ENCODE peak calls at places on chromosomes 3 and 15, in eight cellular contexts. One of them, this sample, is unnamed.

GRCh38 chr3:186099178-186099577 is 9.7 kb downstream of the ETV5 start:
- DNase-seq in ELR: peak
- DNase-seq in WTC11: no peak
- DNase-seq in activated CD4-positive, alpha-beta T cell treated with anti-CD3 and anti-CD28 coated beads, Interleukin-2, amount 10 ng/mL, durations not matched to agents 7 days and 5 days: no peak
- DNase-seq in EH: peak
- DNase-seq in activated effector memory CD4-positive, alpha-beta T cell treated with Interleukin-2 at 50 U/mL for 16 hours: no peak
- DNase-seq in effector memory CD8-positive, alpha-beta T cell: no peak
- DNase-seq in NCI-H774: no peak
- DNase-seq in this sample: peak

GRCh38 chr3:130316164-130316563 is 29.3 kb upstream of the COL6A5 start:
- DNase-seq in ELR: no peak
- DNase-seq in WTC11: no peak
- DNase-seq in activated CD4-positive, alpha-beta T cell treated with anti-CD3 and anti-CD28 coated beads, Interleukin-2, amount 10 ng/mL, durations not matched to agents 7 days and 5 days: no peak
- DNase-seq in EH: peak
- DNase-seq in activated effector memory CD4-positive, alpha-beta T cell treated with Interleukin-2 at 50 U/mL for 16 hours: no peak
- DNase-seq in effector memory CD8-positive, alpha-beta T cell: no peak
- DNase-seq in NCI-H774: no peak
- DNase-seq in this sample: no peak

GRCh38 chr3:112730210-112730609 is 89.3 kb upstream of the CCDC80 start:
- DNase-seq in ELR: peak
- DNase-seq in WTC11: no peak
- DNase-seq in activated CD4-positive, alpha-beta T cell treated with anti-CD3 and anti-CD28 coated beads, Interleukin-2, amount 10 ng/mL, durations not matched to agents 7 days and 5 days: no peak
- DNase-seq in EH: no peak
- DNase-seq in activated effector memory CD4-positive, alpha-beta T cell treated with Interleukin-2 at 50 U/mL for 16 hours: no peak
- DNase-seq in effector memory CD8-positive, alpha-beta T cell: no peak
- DNase-seq in NCI-H774: no peak
- DNase-seq in this sample: no peak

GRCh38 chr3:115146032-115146417 is 1.1 kb downstream of the ZBTB20 start:
- DNase-seq in ELR: peak
- DNase-seq in WTC11: no peak
- DNase-seq in activated CD4-positive, alpha-beta T cell treated with anti-CD3 and anti-CD28 coated beads, Interleukin-2, amount 10 ng/mL, durations not matched to agents 7 days and 5 days: peak
- DNase-seq in EH: peak
- DNase-seq in activated effector memory CD4-positive, alpha-beta T cell treated with Interleukin-2 at 50 U/mL for 16 hours: peak
- DNase-seq in effector memory CD8-positive, alpha-beta T cell: peak
- DNase-seq in NCI-H774: peak
- DNase-seq in this sample: no peak

GRCh38 chr3:186452517-186452916 is 90.5 kb upstream of the DGKG start:
- DNase-seq in ELR: peak
- DNase-seq in WTC11: no peak
- DNase-seq in activated CD4-positive, alpha-beta T cell treated with anti-CD3 and anti-CD28 coated beads, Interleukin-2, amount 10 ng/mL, durations not matched to agents 7 days and 5 days: no peak
- DNase-seq in EH: peak
- DNase-seq in activated effector memory CD4-positive, alpha-beta T cell treated with Interleukin-2 at 50 U/mL for 16 hours: no peak
- DNase-seq in effector memory CD8-positive, alpha-beta T cell: no peak
- DNase-seq in NCI-H774: no peak
- DNase-seq in this sample: no peak

GRCh38 chr3:151443583-151443982 is 17.3 kb downstream of the IGSF10 start:
- DNase-seq in ELR: peak
- DNase-seq in WTC11: peak
- DNase-seq in activated CD4-positive, alpha-beta T cell treated with anti-CD3 and anti-CD28 coated beads, Interleukin-2, amount 10 ng/mL, durations not matched to agents 7 days and 5 days: no peak
- DNase-seq in EH: peak
- DNase-seq in activated effector memory CD4-positive, alpha-beta T cell treated with Interleukin-2 at 50 U/mL for 16 hours: no peak
- DNase-seq in effector memory CD8-positive, alpha-beta T cell: no peak
- DNase-seq in NCI-H774: no peak
- DNase-seq in this sample: no peak

GRCh38 chr3:141059816-141060215 is 8.7 kb downstream of the SPSB4 start:
- DNase-seq in ELR: no peak
- DNase-seq in WTC11: no peak
- DNase-seq in activated CD4-positive, alpha-beta T cell treated with anti-CD3 and anti-CD28 coated beads, Interleukin-2, amount 10 ng/mL, durations not matched to agents 7 days and 5 days: no peak
- DNase-seq in EH: no peak
- DNase-seq in activated effector memory CD4-positive, alpha-beta T cell treated with Interleukin-2 at 50 U/mL for 16 hours: no peak
- DNase-seq in effector memory CD8-positive, alpha-beta T cell: no peak
- DNase-seq in NCI-H774: no peak
- DNase-seq in this sample: no peak

GRCh38 chr15:101828774-101829173 is 16.8 kb downstream of the OR4F15 start:
- DNase-seq in ELR: no peak
- DNase-seq in WTC11: no peak
- DNase-seq in activated CD4-positive, alpha-beta T cell treated with anti-CD3 and anti-CD28 coated beads, Interleukin-2, amount 10 ng/mL, durations not matched to agents 7 days and 5 days: no peak
- DNase-seq in EH: no peak
- DNase-seq in activated effector memory CD4-positive, alpha-beta T cell treated with Interleukin-2 at 50 U/mL for 16 hours: no peak
- DNase-seq in effector memory CD8-positive, alpha-beta T cell: no peak
- DNase-seq in NCI-H774: no peak
- DNase-seq in this sample: no peak

GRCh38 chr15:74213858-74214284 is 11.3 kb upstream of the STRA6 start:
- DNase-seq in ELR: no peak
- DNase-seq in WTC11: peak
- DNase-seq in activated CD4-positive, alpha-beta T cell treated with anti-CD3 and anti-CD28 coated beads, Interleukin-2, amount 10 ng/mL, durations not matched to agents 7 days and 5 days: no peak
- DNase-seq in EH: no peak
- DNase-seq in activated effector memory CD4-positive, alpha-beta T cell treated with Interleukin-2 at 50 U/mL for 16 hours: no peak
- DNase-seq in effector memory CD8-positive, alpha-beta T cell: no peak
- DNase-seq in NCI-H774: no peak
- DNase-seq in this sample: no peak

GRCh38 chr15:52095597-52096262 is 16.8 kb downstream of the BCL2L10 start:
- DNase-seq in ELR: peak
- DNase-seq in WTC11: no peak
- DNase-seq in activated CD4-positive, alpha-beta T cell treated with anti-CD3 and anti-CD28 coated beads, Interleukin-2, amount 10 ng/mL, durations not matched to agents 7 days and 5 days: no peak
- DNase-seq in EH: peak
- DNase-seq in activated effector memory CD4-positive, alpha-beta T cell treated with Interleukin-2 at 50 U/mL for 16 hours: no peak
- DNase-seq in effector memory CD8-positive, alpha-beta T cell: no peak
- DNase-seq in NCI-H774: no peak
- DNase-seq in this sample: no peak

GRCh38 chr3:3633761-3634160 is 165.5 kb upstream of the LRRN1 start:
- DNase-seq in ELR: no peak
- DNase-seq in WTC11: no peak
- DNase-seq in activated CD4-positive, alpha-beta T cell treated with anti-CD3 and anti-CD28 coated beads, Interleukin-2, amount 10 ng/mL, durations not matched to agents 7 days and 5 days: no peak
- DNase-seq in EH: no peak
- DNase-seq in activated effector memory CD4-positive, alpha-beta T cell treated with Interleukin-2 at 50 U/mL for 16 hours: no peak
- DNase-seq in effector memory CD8-positive, alpha-beta T cell: no peak
- DNase-seq in NCI-H774: no peak
- DNase-seq in this sample: no peak

GRCh38 chr15:35306361-35306981 is 221.4 kb upstream of the NANOGP8 start:
- DNase-seq in ELR: peak
- DNase-seq in WTC11: no peak
- DNase-seq in activated CD4-positive, alpha-beta T cell treated with anti-CD3 and anti-CD28 coated beads, Interleukin-2, amount 10 ng/mL, durations not matched to agents 7 days and 5 days: no peak
- DNase-seq in EH: peak
- DNase-seq in activated effector memory CD4-positive, alpha-beta T cell treated with Interleukin-2 at 50 U/mL for 16 hours: no peak
- DNase-seq in effector memory CD8-positive, alpha-beta T cell: no peak
- DNase-seq in NCI-H774: no peak
- DNase-seq in this sample: no peak

GRCh38 chr3:169907476-169907875 is 3.9 kb upstream of the SAMD7 start:
- DNase-seq in ELR: peak
- DNase-seq in WTC11: no peak
- DNase-seq in activated CD4-positive, alpha-beta T cell treated with anti-CD3 and anti-CD28 coated beads, Interleukin-2, amount 10 ng/mL, durations not matched to agents 7 days and 5 days: no peak
- DNase-seq in EH: no peak
- DNase-seq in activated effector memory CD4-positive, alpha-beta T cell treated with Interleukin-2 at 50 U/mL for 16 hours: no peak
- DNase-seq in effector memory CD8-positive, alpha-beta T cell: no peak
- DNase-seq in NCI-H774: no peak
- DNase-seq in this sample: no peak

GRCh38 chr3:12675115-12675810 is 11.3 kb upstream of the RAF1 start:
- DNase-seq in ELR: no peak
- DNase-seq in WTC11: no peak
- DNase-seq in activated CD4-positive, alpha-beta T cell treated with anti-CD3 and anti-CD28 coated beads, Interleukin-2, amount 10 ng/mL, durations not matched to agents 7 days and 5 days: no peak
- DNase-seq in EH: no peak
- DNase-seq in activated effector memory CD4-positive, alpha-beta T cell treated with Interleukin-2 at 50 U/mL for 16 hours: no peak
- DNase-seq in effector memory CD8-positive, alpha-beta T cell: no peak
- DNase-seq in NCI-H774: no peak
- DNase-seq in this sample: no peak

GRCh38 chr3:117080899-117081298 is 371.3 kb downstream of the TUSC7 start:
- DNase-seq in ELR: no peak
- DNase-seq in WTC11: no peak
- DNase-seq in activated CD4-positive, alpha-beta T cell treated with anti-CD3 and anti-CD28 coated beads, Interleukin-2, amount 10 ng/mL, durations not matched to agents 7 days and 5 days: no peak
- DNase-seq in EH: no peak
- DNase-seq in activated effector memory CD4-positive, alpha-beta T cell treated with Interleukin-2 at 50 U/mL for 16 hours: no peak
- DNase-seq in effector memory CD8-positive, alpha-beta T cell: no peak
- DNase-seq in NCI-H774: no peak
- DNase-seq in this sample: no peak

GRCh38 chr3:9500108-9501050 is 53.2 kb downstream of the LHFPL4 start:
- DNase-seq in ELR: peak
- DNase-seq in WTC11: peak
- DNase-seq in activated CD4-positive, alpha-beta T cell treated with anti-CD3 and anti-CD28 coated beads, Interleukin-2, amount 10 ng/mL, durations not matched to agents 7 days and 5 days: peak
- DNase-seq in EH: peak
- DNase-seq in activated effector memory CD4-positive, alpha-beta T cell treated with Interleukin-2 at 50 U/mL for 16 hours: peak
- DNase-seq in effector memory CD8-positive, alpha-beta T cell: peak
- DNase-seq in NCI-H774: no peak
- DNase-seq in this sample: no peak

GRCh38 chr3:61847784-61848462 is 286.6 kb downstream of the PTPRG start:
- DNase-seq in ELR: no peak
- DNase-seq in WTC11: no peak
- DNase-seq in activated CD4-positive, alpha-beta T cell treated with anti-CD3 and anti-CD28 coated beads, Interleukin-2, amount 10 ng/mL, durations not matched to agents 7 days and 5 days: no peak
- DNase-seq in EH: peak
- DNase-seq in activated effector memory CD4-positive, alpha-beta T cell treated with Interleukin-2 at 50 U/mL for 16 hours: no peak
- DNase-seq in effector memory CD8-positive, alpha-beta T cell: no peak
- DNase-seq in NCI-H774: no peak
- DNase-seq in this sample: peak

GRCh38 chr3:42504334-42505202 is 2.1 kb downstream of the VIPR1 start:
- DNase-seq in ELR: no peak
- DNase-seq in WTC11: no peak
- DNase-seq in activated CD4-positive, alpha-beta T cell treated with anti-CD3 and anti-CD28 coated beads, Interleukin-2, amount 10 ng/mL, durations not matched to agents 7 days and 5 days: no peak
- DNase-seq in EH: no peak
- DNase-seq in activated effector memory CD4-positive, alpha-beta T cell treated with Interleukin-2 at 50 U/mL for 16 hours: no peak
- DNase-seq in effector memory CD8-positive, alpha-beta T cell: no peak
- DNase-seq in NCI-H774: no peak
- DNase-seq in this sample: no peak

GRCh38 chr3:146511402-146512134 is 32.8 kb downstream of the PLSCR1 start:
- DNase-seq in ELR: no peak
- DNase-seq in WTC11: no peak
- DNase-seq in activated CD4-positive, alpha-beta T cell treated with anti-CD3 and anti-CD28 coated beads, Interleukin-2, amount 10 ng/mL, durations not matched to agents 7 days and 5 days: no peak
- DNase-seq in EH: no peak
- DNase-seq in activated effector memory CD4-positive, alpha-beta T cell treated with Interleukin-2 at 50 U/mL for 16 hours: no peak
- DNase-seq in effector memory CD8-positive, alpha-beta T cell: no peak
- DNase-seq in NCI-H774: no peak
- DNase-seq in this sample: no peak

GRCh38 chr3:141782386-141782932 is 19.3 kb downstream of the GRK7 start:
- DNase-seq in ELR: no peak
- DNase-seq in WTC11: no peak
- DNase-seq in activated CD4-positive, alpha-beta T cell treated with anti-CD3 and anti-CD28 coated beads, Interleukin-2, amount 10 ng/mL, durations not matched to agents 7 days and 5 days: no peak
- DNase-seq in EH: no peak
- DNase-seq in activated effector memory CD4-positive, alpha-beta T cell treated with Interleukin-2 at 50 U/mL for 16 hours: no peak
- DNase-seq in effector memory CD8-positive, alpha-beta T cell: no peak
- DNase-seq in NCI-H774: no peak
- DNase-seq in this sample: no peak

GRCh38 chr3:139928708-139929505 is 6.1 kb upstream of the CLSTN2 start:
- DNase-seq in ELR: no peak
- DNase-seq in WTC11: no peak
- DNase-seq in activated CD4-positive, alpha-beta T cell treated with anti-CD3 and anti-CD28 coated beads, Interleukin-2, amount 10 ng/mL, durations not matched to agents 7 days and 5 days: no peak
- DNase-seq in EH: no peak
- DNase-seq in activated effector memory CD4-positive, alpha-beta T cell treated with Interleukin-2 at 50 U/mL for 16 hours: no peak
- DNase-seq in effector memory CD8-positive, alpha-beta T cell: no peak
- DNase-seq in NCI-H774: no peak
- DNase-seq in this sample: no peak

GRCh38 chr15:57382222-57382621 is 5.9 kb downstream of the CGNL1 start:
- DNase-seq in ELR: no peak
- DNase-seq in WTC11: no peak
- DNase-seq in activated CD4-positive, alpha-beta T cell treated with anti-CD3 and anti-CD28 coated beads, Interleukin-2, amount 10 ng/mL, durations not matched to agents 7 days and 5 days: no peak
- DNase-seq in EH: no peak
- DNase-seq in activated effector memory CD4-positive, alpha-beta T cell treated with Interleukin-2 at 50 U/mL for 16 hours: no peak
- DNase-seq in effector memory CD8-positive, alpha-beta T cell: no peak
- DNase-seq in NCI-H774: peak
- DNase-seq in this sample: no peak

GRCh38 chr15:90306560-90306959 is 41.1 kb downstream of the NGRN start:
- DNase-seq in ELR: no peak
- DNase-seq in WTC11: no peak
- DNase-seq in activated CD4-positive, alpha-beta T cell treated with anti-CD3 and anti-CD28 coated beads, Interleukin-2, amount 10 ng/mL, durations not matched to agents 7 days and 5 days: peak
- DNase-seq in EH: no peak
- DNase-seq in activated effector memory CD4-positive, alpha-beta T cell treated with Interleukin-2 at 50 U/mL for 16 hours: peak
- DNase-seq in effector memory CD8-positive, alpha-beta T cell: no peak
- DNase-seq in NCI-H774: no peak
- DNase-seq in this sample: no peak

GRCh38 chr3:120764206-120764605 is 21.7 kb downstream of the GTF2E1 start:
- DNase-seq in ELR: no peak
- DNase-seq in WTC11: no peak
- DNase-seq in activated CD4-positive, alpha-beta T cell treated with anti-CD3 and anti-CD28 coated beads, Interleukin-2, amount 10 ng/mL, durations not matched to agents 7 days and 5 days: no peak
- DNase-seq in EH: peak
- DNase-seq in activated effector memory CD4-positive, alpha-beta T cell treated with Interleukin-2 at 50 U/mL for 16 hours: no peak
- DNase-seq in effector memory CD8-positive, alpha-beta T cell: no peak
- DNase-seq in NCI-H774: no peak
- DNase-seq in this sample: no peak

GRCh38 chr3:186566772-186567071 is 417 bp downstream of the TBCCD1 start:
- DNase-seq in ELR: no peak
- DNase-seq in WTC11: no peak
- DNase-seq in activated CD4-positive, alpha-beta T cell treated with anti-CD3 and anti-CD28 coated beads, Interleukin-2, amount 10 ng/mL, durations not matched to agents 7 days and 5 days: no peak
- DNase-seq in EH: no peak
- DNase-seq in activated effector memory CD4-positive, alpha-beta T cell treated with Interleukin-2 at 50 U/mL for 16 hours: no peak
- DNase-seq in effector memory CD8-positive, alpha-beta T cell: no peak
- DNase-seq in NCI-H774: no peak
- DNase-seq in this sample: no peak

GRCh38 chr3:38968403-38968802 is 83.3 kb downstream of the SCN11A start:
- DNase-seq in ELR: no peak
- DNase-seq in WTC11: no peak
- DNase-seq in activated CD4-positive, alpha-beta T cell treated with anti-CD3 and anti-CD28 coated beads, Interleukin-2, amount 10 ng/mL, durations not matched to agents 7 days and 5 days: no peak
- DNase-seq in EH: no peak
- DNase-seq in activated effector memory CD4-positive, alpha-beta T cell treated with Interleukin-2 at 50 U/mL for 16 hours: no peak
- DNase-seq in effector memory CD8-positive, alpha-beta T cell: no peak
- DNase-seq in NCI-H774: no peak
- DNase-seq in this sample: no peak

GRCh38 chr3:23314981-23315805 is 112.1 kb downstream of the UBE2E2 start:
- DNase-seq in ELR: no peak
- DNase-seq in WTC11: no peak
- DNase-seq in activated CD4-positive, alpha-beta T cell treated with anti-CD3 and anti-CD28 coated beads, Interleukin-2, amount 10 ng/mL, durations not matched to agents 7 days and 5 days: no peak
- DNase-seq in EH: peak
- DNase-seq in activated effector memory CD4-positive, alpha-beta T cell treated with Interleukin-2 at 50 U/mL for 16 hours: no peak
- DNase-seq in effector memory CD8-positive, alpha-beta T cell: no peak
- DNase-seq in NCI-H774: no peak
- DNase-seq in this sample: no peak